ENCODE peak calls at places on chromosomes 4 and X, in seven cellular contexts. Q is mesenchymal stem cell, C is neuronal stem cell, P is IMR-90, Y is H9, K is mesendoderm, L is H1. M is an unnamed sample.

GRCh38 chr4:38664704-38665401 is 854 bp downstream of the KLF3 start:
- DNase-seq in Q (peak), C (peak), P (peak), Y (peak), K (peak), L (peak), M (peak)

GRCh38 chrX:15349046-15349445 is 13.7 kb upstream of the PIGA start:
- DNase-seq in Q (peak), C (peak), P (peak), Y (peak), K (peak), L (no peak), M (peak)

GRCh38 chrX:71098302-71098701 is 2.7 kb downstream of the FOXO4 start:
- DNase-seq in Q (peak), C (no peak), P (peak), Y (no peak), K (peak), L (no peak), M (peak)

GRCh38 chrX:71998836-71999509 is 88.3 kb downstream of the NHSL2 start:
- DNase-seq in Q (peak), C (no peak), P (no peak), Y (peak), K (peak), L (no peak), M (peak)

GRCh38 chrX:130111220-130111934 is 1.1 kb upstream of the ELF4 start:
- DNase-seq in Q (peak), C (no peak), P (no peak), Y (no peak), K (no peak), L (peak), M (peak)

GRCh38 chr4:149972407-149972806 is 105.8 kb upstream of the DCLK2 start:
- DNase-seq in Q (no peak), C (no peak), P (peak), Y (no peak), K (no peak), L (no peak), M (no peak)

GRCh38 chr4:20839957-20840356 is 139.7 kb downstream of the PACRGL start:
- DNase-seq in Q (peak), C (no peak), P (peak), Y (no peak), K (peak), L (no peak), M (peak)

GRCh38 chr4:76200771-76201224 is 12.8 kb downstream of the SCARB2 start:
- DNase-seq in Q (no peak), C (no peak), P (no peak), Y (no peak), K (peak), L (no peak), M (peak)

GRCh38 chrX:48520976-48521352 is 644 bp upstream of the EBP start:
- DNase-seq in Q (no peak), C (no peak), P (no peak), Y (peak), K (peak), L (no peak), M (no peak)

GRCh38 chrX:86348669-86349068 is 200.4 kb downstream of the DACH2 start:
- DNase-seq in Q (no peak), C (no peak), P (no peak), Y (peak), K (peak), L (peak), M (no peak)

GRCh38 chrX:38335382-38335781 is 8.1 kb upstream of the RPGR start:
- DNase-seq in Q (no peak), C (no peak), P (no peak), Y (no peak), K (no peak), L (no peak), M (no peak)

GRCh38 chr4:131381055-131381454 is 1768.0 kb upstream of the PCDH10 start:
- DNase-seq in Q (no peak), C (no peak), P (no peak), Y (no peak), K (no peak), L (no peak), M (no peak)
- H3K4ac ChIP-seq in Q (no peak), C (no peak), P (no peak), Y (no peak), K (no peak), L (no peak), M (no peak)

GRCh38 chrX:10110316-10110932 is 46.4 kb upstream of the CLCN4 start:
- DNase-seq in Q (no peak), C (no peak), P (no peak), Y (no peak), K (no peak), L (no peak), M (no peak)

GRCh38 chrX:10108288-10108687 is 48.5 kb upstream of the CLCN4 start:
- DNase-seq in Q (no peak), C (no peak), P (no peak), Y (no peak), K (no peak), L (no peak), M (no peak)

GRCh38 chrX:10109695-10110094 is 47.1 kb upstream of the CLCN4 start:
- DNase-seq in Q (no peak), C (no peak), P (no peak), Y (no peak), K (no peak), L (no peak), M (no peak)

GRCh38 chrX:10104958-10105658 is 51.7 kb upstream of the CLCN4 start:
- DNase-seq in Q (no peak), C (no peak), P (no peak), Y (no peak), K (no peak), L (no peak), M (peak)

DNA sequence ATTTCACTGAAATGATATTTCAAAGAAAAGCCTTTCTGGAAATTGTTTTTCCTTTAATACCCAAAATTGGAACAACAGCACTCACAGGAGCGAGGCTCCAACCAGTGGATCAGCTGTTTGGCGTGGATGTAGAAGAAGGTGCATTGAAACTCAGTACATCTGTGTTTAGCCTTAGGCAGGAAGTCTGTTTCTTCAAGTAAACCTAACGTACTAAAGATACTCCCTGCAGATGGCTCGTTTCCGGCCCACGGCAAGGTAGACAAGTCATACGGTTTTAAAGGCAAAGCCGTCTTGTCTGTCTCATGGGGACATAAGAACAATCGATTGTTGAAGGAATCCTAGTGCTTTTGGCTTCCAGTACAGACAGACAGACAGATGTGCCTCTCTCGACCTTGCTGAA is 50.0 kb upstream of the CLCN4 start:
- DNase-seq in Q (no peak), C (no peak), P (no peak), Y (no peak), K (no peak), L (no peak), M (no peak)
- H3K4ac ChIP-seq in Q (no peak), C (no peak), P (no peak), Y (no peak), K (no peak), L (no peak), M (no peak)

GRCh38 chrX:74521961-74522833 is 92.2 kb downstream of the RLIM start:
- DNase-seq in Q (peak), C (no peak), P (peak), Y (no peak), K (no peak), L (no peak), M (no peak)
- H3K4ac ChIP-seq in Q (no peak), C (no peak), P (no peak), Y (no peak), K (no peak), L (no peak), M (no peak)

GRCh38 chr4:78809295-78809694 is 33.1 kb downstream of the BMP2K start:
- DNase-seq in Q (no peak), C (no peak), P (no peak), Y (no peak), K (no peak), L (no peak), M (no peak)
- H3K4ac ChIP-seq in Q (no peak), C (no peak), P (no peak), Y (no peak), K (no peak), L (no peak), M (no peak)

GRCh38 chr4:84492290-84492689 is 6.8 kb downstream of the NKX6-1 start:
- DNase-seq in Q (no peak), C (no peak), P (no peak), Y (peak), K (no peak), L (no peak), M (no peak)

GRCh38 chr4:84493092-84493850 is 5.8 kb downstream of the NKX6-1 start:
- DNase-seq in Q (peak), C (no peak), P (peak), Y (peak), K (peak), L (peak), M (peak)

GRCh38 chr4:84491420-84491819 is 7.7 kb downstream of the NKX6-1 start:
- DNase-seq in Q (no peak), C (no peak), P (no peak), Y (no peak), K (no peak), L (no peak), M (no peak)

GRCh38 chr4:84492737-84493091 is 6.4 kb downstream of the NKX6-1 start:
- DNase-seq in Q (no peak), C (no peak), P (no peak), Y (no peak), K (no peak), L (no peak), M (no peak)

GRCh38 chr4:84490663-84491062 is 8.4 kb downstream of the NKX6-1 start:
- DNase-seq in Q (no peak), C (no peak), P (no peak), Y (no peak), K (no peak), L (no peak), M (no peak)
- H3K4ac ChIP-seq in Q (no peak), C (no peak), P (no peak), Y (no peak), K (no peak), L (no peak), M (no peak)

DNA sequence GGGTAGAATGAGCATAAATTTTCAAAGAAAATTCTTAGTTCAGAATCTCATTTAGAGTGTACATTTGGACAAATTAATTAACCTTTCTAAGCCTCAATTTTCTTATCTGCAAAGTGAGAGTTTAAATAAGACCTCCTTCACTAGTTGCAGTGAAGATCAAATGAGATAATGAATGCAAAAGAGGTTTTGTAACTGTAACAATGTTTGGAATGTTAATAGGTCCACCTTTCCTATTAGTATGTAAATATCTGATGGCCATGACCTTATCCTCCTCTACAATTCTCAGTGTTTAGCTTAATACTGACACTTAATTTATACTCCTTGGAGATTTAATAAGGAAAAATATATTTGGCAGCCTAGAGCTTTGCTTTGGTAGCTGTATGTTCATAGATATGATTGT is 138.8 kb downstream of the GABRG1 start:
- DNase-seq in Q (no peak), C (no peak), P (no peak), Y (no peak), K (peak), L (no peak), M (no peak)
- H3K4ac ChIP-seq in Q (no peak), C (no peak), P (no peak), Y (no peak), K (no peak), L (no peak), M (no peak)

GRCh38 chr4:10459305-10459704 is 2.1 kb upstream of the ZNF518B start:
- DNase-seq in Q (no peak), C (no peak), P (no peak), Y (no peak), K (no peak), L (no peak), M (no peak)

GRCh38 chr4:10457255-10457801 is at the start of gene ZNF518B:
- DNase-seq in Q (peak), C (peak), P (peak), Y (peak), K (peak), L (peak), M (peak)

GRCh38 chr4:10456270-10457254 is 664 bp downstream of the ZNF518B start:
- DNase-seq in Q (peak), C (no peak), P (peak), Y (peak), K (peak), L (peak), M (peak)

GRCh38 chr4:10460313-10461047 is 3.3 kb upstream of the ZNF518B start:
- DNase-seq in Q (no peak), C (no peak), P (no peak), Y (no peak), K (no peak), L (no peak), M (no peak)

DNA sequence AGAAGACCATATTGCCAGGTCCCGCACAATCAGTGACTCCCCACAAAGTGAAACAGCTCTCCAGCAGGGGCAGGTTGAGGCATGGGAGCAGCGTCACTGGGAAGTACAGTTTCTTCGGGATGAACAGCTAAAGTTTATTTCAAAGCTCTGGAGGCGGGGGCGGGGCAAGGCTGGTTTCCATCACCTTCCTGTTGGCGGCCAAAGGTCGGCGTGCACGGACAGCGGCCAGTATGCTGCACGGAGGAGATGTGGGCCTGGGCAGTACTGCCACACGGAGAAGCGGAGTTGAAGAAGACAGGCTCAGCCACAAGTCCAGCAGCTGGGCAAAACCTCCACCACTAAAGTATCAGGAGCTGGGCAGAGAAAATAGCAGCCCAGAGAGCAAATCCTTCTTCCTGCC is 964 bp upstream of the ZNF518B start:
- DNase-seq in Q (no peak), C (no peak), P (no peak), Y (peak), K (peak), L (no peak), M (no peak)
- H3K4ac ChIP-seq in Q (no peak), C (no peak), P (no peak), Y (no peak), K (no peak), L (no peak), M (no peak)